ENCODE peak calls at places on chromosomes 3 and 15, in five cellular contexts. M, Q, E, B and A are unnamed samples.

GRCh38 chr3:127685708-127686511 is 13.2 kb downstream of the ABTB1 start:
- DNase-seq in M (no peak), Q (no peak), E (no peak), B (no peak), A (no peak)

GRCh38 chr3:186108106-186108940 is 566 bp downstream of the ETV5 start:
- DNase-seq in M (peak), Q (peak), E (peak), B (peak), A (peak)

GRCh38 chr3:165883866-165884478 is 46.7 kb upstream of the BCHE start:
- DNase-seq in M (no peak), Q (no peak), E (no peak), B (no peak), A (no peak)

GRCh38 chr3:12187448-12188327 is 29.0 kb upstream of the TIMP4 start:
- DNase-seq in M (no peak), Q (no peak), E (no peak), B (no peak), A (no peak)

GRCh38 chr15:51322622-51323296 is 15.6 kb downstream of the CYP19A1 start:
- DNase-seq in M (no peak), Q (peak), E (no peak), B (no peak), A (no peak)

GRCh38 chr3:171306631-171307030 is 153.6 kb downstream of the TNIK start:
- DNase-seq in M (no peak), Q (peak), E (no peak), B (no peak), A (no peak)

GRCh38 chr15:80455051-80455648 is 51.0 kb downstream of the ARNT2 start:
- DNase-seq in M (no peak), Q (peak), E (no peak), B (no peak), A (no peak)

GRCh38 chr3:31369637-31370036 is 163.1 kb upstream of the STT3B start:
- DNase-seq in M (no peak), Q (no peak), E (no peak), B (no peak), A (no peak)

GRCh38 chr3:34012102-34012461 is 213.7 kb downstream of the PDCD6IP start:
- DNase-seq in M (no peak), Q (no peak), E (no peak), B (peak), A (no peak)